ENCODE peak calls at places on chromosomes 1 and 21, in seven cellular contexts. S, T, O, D, M, X and Q are unnamed samples. For H3K4me1, the result is how much of the 10 kb centered on the place peaks cover.

GRCh38 chr1:184062640-184063280 is 11.2 kb downstream of the TSEN15 start:
- DNase-seq in S (no peak), X (no peak), O (no peak), D (no peak), M (no peak), T (no peak), Q (no peak)

GRCh38 chr1:176717052-176717754 is 254.2 kb downstream of the PAPPA2 start:
- DNase-seq in X (no peak), D (no peak), M (no peak), T (no peak), O (no peak), S (no peak), Q (no peak)

GRCh38 chr21:32515869-32516268 is 69.5 kb downstream of the TCP10L start:
- DNase-seq in S (no peak), M (no peak), T (no peak), X (no peak), D (no peak), O (no peak), Q (no peak)

GRCh38 chr1:243982451-243983018 is 68.5 kb upstream of the ZBTB18 start:
- DNase-seq in T (no peak), M (no peak), S (no peak), D (no peak), X (no peak), O (no peak), Q (peak)

GRCh38 chr1:228150458-228151169 is 884 bp downstream of the GJC2 start:
- DNase-seq in D (peak), M (peak), T (no peak), X (peak), O (peak), S (no peak), Q (no peak)

GRCh38 chr1:152517237-152517811 is 3.0 kb downstream of the CRCT1 start:
- DNase-seq in O (peak), X (no peak), S (peak), D (no peak), T (no peak), M (no peak), Q (peak)

GRCh38 chr1:115113781-115114180 is 24.5 kb upstream of the TSPAN2 start:
- DNase-seq in O (no peak), M (no peak), S (no peak), D (no peak), X (no peak), T (no peak), Q (no peak)

GRCh38 chr1:108877324-108877812 is 583 bp downstream of the GPSM2 start:
- DNase-seq in S (no peak), X (no peak), T (no peak), M (no peak), D (no peak), O (no peak), Q (peak)

GRCh38 chr1:210654176-210654786 is 325.6 kb downstream of the HHAT start:
- DNase-seq in S (no peak), O (no peak), D (no peak), M (no peak), X (no peak), T (no peak), Q (no peak)

GRCh38 chr1:108590947-108591346 is 31.0 kb downstream of the EEIG2 start:
- DNase-seq in D (no peak), M (no peak), O (no peak), X (peak), T (no peak), S (peak), Q (no peak)

GRCh38 chr1:219312967-219313366 is 139.3 kb downstream of the LYPLAL1 start:
- DNase-seq in O (no peak), M (no peak), X (no peak), T (no peak), S (peak), D (no peak), Q (no peak)

GRCh38 chr1:107648071-107648470 is 316.9 kb downstream of the VAV3 start:
- DNase-seq in O (no peak), T (no peak), S (no peak), D (no peak), X (no peak), M (no peak), Q (no peak)

GRCh38 chr1:199290186-199290585 is 651.3 kb downstream of the PTPRC start:
- DNase-seq in D (no peak), S (no peak), X (no peak), O (no peak), T (no peak), M (no peak), Q (no peak)

GRCh38 chr1:60657926-60658325 is 424.4 kb upstream of the NFIA start:
- DNase-seq in X (no peak), S (no peak), O (no peak), D (no peak), T (no peak), M (no peak), Q (no peak)

GRCh38 chr1:15154480-15155036 is 1.0 kb downstream of the TMEM51 start:
- DNase-seq in T (peak), D (peak), M (no peak), S (no peak), O (no peak), X (peak), Q (no peak)

GRCh38 chr1:23081376-23081775 is 62.1 kb downstream of the KDM1A start:
- DNase-seq in S (peak), T (no peak), D (no peak), O (no peak), X (no peak), M (no peak), Q (no peak)

GRCh38 chr1:94068831-94069648 is 51.9 kb downstream of the ABCA4 start:
- DNase-seq in T (no peak), O (no peak), M (no peak), X (peak), S (peak), D (no peak), Q (no peak)

GRCh38 chr1:63758805-63759204 is 15.0 kb upstream of the ROR1 start:
- DNase-seq in O (no peak), M (no peak), D (no peak), X (peak), S (no peak), T (no peak), Q (no peak)

GRCh38 chr1:245051349-245052221 is 103.2 kb upstream of the KIF26B start:
- DNase-seq in D (no peak), S (no peak), M (peak), O (peak), X (peak), T (no peak), Q (no peak)

GRCh38 chr1:17009706-17010105 is 2.0 kb downstream of the ATP13A2 start:
- DNase-seq in S (no peak), D (no peak), T (no peak), O (no peak), M (no peak), X (no peak), Q (no peak)

GRCh38 chr1:172818841-172819527 is 160.1 kb downstream of the FASLG start:
- DNase-seq in S (no peak), T (no peak), M (no peak), X (peak), D (no peak), O (no peak), Q (no peak)

GRCh38 chr1:201277441-201277840 is 5.9 kb upstream of the PKP1 start:
- DNase-seq in S (no peak), D (no peak), O (no peak), X (no peak), T (no peak), M (no peak), Q (no peak)

GRCh38 chr1:226603976-226604845 is 55.6 kb downstream of the STUM start:
- DNase-seq in D (no peak), T (no peak), O (no peak), S (no peak), M (no peak), X (no peak), Q (no peak)
- TF ChIP-seq POLR2A in D (no peak), T (no peak), O (no peak), S (no peak), M (no peak), X (no peak), Q (no peak)

DNA sequence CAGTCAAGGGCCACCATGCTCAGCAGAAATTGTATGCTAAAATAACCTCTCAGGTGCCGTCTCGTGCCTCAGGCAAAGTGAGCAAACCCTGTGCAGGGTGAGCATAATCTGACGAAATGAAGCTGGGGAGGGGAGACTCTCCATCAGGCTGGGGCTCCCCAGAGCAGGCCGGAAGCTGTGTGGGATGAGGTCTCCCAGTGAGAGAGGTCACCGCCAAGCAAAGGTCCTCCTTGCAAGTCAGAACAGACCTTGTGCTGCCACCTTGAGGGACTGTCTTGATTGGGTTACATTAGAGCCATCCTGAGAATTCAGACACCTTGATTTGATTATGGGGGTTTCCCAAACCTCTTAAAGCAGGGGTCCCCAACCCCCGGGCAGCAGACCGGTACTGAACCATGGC is 64.2 kb downstream of the ZNF684 start:
- DNase-seq in T (no peak), M (no peak), S (no peak), X (no peak), O (no peak), D (no peak), Q (no peak)
- H3K4me1 ChIP-seq in T (under half), M (under half), S (under half), X (under half), O (under half), D (under half), Q (under half)

GRCh38 chr1:92961131-92961895 is at the start of gene DIPK1A:
- DNase-seq in O (peak), S (peak), X (peak), T (peak), D (peak), M (peak), Q (no peak)

GRCh38 chr1:92965003-92965402 is 3.7 kb upstream of the DIPK1A start:
- DNase-seq in M (no peak), O (no peak), X (no peak), S (no peak), T (no peak), D (no peak), Q (no peak)

GRCh38 chr1:92960395-92961130 is 699 bp downstream of the DIPK1A start:
- DNase-seq in S (peak), D (peak), T (peak), M (peak), X (peak), O (peak), Q (no peak)

GRCh38 chr1:92958203-92958970 is 2.9 kb downstream of the DIPK1A start:
- DNase-seq in X (no peak), D (no peak), T (no peak), M (no peak), O (no peak), S (no peak), Q (no peak)

DNA sequence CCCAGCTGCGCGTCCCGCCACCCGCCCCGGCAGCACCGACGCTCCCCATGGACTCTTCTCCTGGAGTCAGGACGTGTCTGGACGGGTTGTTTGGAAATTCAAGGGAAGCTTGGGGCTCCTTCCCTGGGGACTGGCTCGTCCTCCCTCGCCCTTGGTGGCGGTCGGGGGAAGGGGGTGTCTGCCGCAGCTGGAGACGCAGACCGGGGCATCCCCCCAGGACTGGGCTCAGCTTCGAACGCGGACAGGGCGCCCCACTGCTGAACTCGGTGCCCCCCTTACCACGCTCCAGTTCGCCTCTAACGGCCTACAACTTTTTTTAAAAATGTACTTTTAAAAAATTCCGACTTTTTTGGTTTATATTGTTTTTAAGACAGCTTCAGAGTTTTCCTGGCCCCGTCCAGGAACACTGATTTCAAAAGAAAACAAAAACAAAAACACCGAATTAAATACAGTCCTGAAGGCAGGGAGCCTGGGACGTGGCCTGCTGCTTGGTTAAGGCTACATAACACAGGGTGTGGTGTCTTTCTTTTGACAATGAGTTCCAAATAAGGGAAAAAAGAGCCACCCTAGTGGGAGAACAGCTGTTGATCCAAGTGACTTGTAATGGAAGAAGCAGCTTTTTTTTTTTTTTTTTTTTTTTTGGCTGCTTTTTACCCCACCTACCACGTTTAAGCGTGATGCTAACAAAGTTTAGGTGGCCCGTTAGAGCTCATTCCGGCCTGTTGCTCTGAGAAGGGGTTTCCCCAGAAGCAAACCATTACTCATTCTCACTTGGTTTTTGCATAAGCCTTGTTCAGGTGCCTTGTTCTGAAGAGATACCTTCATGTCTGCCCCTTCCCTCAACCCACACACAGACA is 862 bp upstream of the DIPK1A start:
- DNase-seq in T (no peak), M (peak), D (peak), S (peak), O (peak), X (peak), Q (no peak)
- TF ChIP-seq POLR2A in T (no peak), M (no peak), D (peak), S (no peak), O (no peak), X (no peak), Q (no peak)

GRCh38 chr1:214570442-214570841 is 19.0 kb upstream of the PTPN14 start:
- DNase-seq in D (no peak), X (no peak), O (no peak), T (no peak), S (no peak), M (no peak), Q (no peak)
- H3K4me1 ChIP-seq in D (under half), X (under half), O (under half), T (under half), S (half or more), M (under half), Q (under half)

GRCh38 chr1:24186993-24187790 is at the start of gene IFNLR1:
- DNase-seq in M (peak), X (peak), O (peak), S (peak), D (peak), T (peak), Q (no peak)
- TF ChIP-seq POLR2A in M (no peak), X (peak), O (peak), S (no peak), D (no peak), T (peak), Q (no peak)

DNA sequence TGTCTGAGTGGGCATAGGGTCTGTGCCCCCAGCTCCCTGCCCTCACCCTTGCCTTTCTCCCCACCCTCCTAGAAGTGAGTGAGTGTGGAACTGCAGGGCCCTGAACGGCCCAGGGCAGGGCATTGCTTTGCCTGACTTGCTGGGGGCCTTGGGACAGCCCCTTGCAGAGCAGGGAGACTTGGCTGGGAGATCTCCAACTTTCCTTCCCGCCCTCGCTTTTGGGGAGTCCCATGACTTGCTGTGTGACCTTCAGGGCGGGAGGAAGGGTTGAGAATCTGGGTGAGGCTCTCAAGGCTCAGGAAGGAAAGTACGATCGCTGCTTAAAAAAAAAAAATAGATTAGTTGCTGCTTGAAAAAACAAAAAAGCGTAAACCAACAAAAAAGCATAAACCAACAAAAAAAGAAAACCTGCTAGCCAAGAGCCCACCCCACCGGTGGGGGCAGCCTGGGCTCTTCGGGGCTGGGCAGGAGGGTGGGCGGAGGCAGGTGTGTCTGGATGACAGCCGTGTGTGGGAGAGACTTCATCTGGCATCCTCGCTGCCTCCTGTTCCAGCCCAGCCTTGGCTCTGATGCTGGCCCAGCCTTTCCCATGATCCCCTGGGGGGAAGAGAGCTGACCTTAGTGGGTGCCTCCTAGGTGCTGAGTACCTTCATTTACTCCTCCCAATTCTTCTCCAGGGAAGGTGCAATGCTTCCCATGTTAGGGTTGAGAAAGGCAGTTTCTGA is 6.5 kb downstream of the NBL1 start:
- DNase-seq in M (no peak), S (no peak), X (no peak), D (peak), T (peak), O (no peak), Q (no peak)
- H3K4me1 ChIP-seq in M (half or more), S (under half), X (under half), D (under half), T (under half), O (under half), Q (half or more)

DNA sequence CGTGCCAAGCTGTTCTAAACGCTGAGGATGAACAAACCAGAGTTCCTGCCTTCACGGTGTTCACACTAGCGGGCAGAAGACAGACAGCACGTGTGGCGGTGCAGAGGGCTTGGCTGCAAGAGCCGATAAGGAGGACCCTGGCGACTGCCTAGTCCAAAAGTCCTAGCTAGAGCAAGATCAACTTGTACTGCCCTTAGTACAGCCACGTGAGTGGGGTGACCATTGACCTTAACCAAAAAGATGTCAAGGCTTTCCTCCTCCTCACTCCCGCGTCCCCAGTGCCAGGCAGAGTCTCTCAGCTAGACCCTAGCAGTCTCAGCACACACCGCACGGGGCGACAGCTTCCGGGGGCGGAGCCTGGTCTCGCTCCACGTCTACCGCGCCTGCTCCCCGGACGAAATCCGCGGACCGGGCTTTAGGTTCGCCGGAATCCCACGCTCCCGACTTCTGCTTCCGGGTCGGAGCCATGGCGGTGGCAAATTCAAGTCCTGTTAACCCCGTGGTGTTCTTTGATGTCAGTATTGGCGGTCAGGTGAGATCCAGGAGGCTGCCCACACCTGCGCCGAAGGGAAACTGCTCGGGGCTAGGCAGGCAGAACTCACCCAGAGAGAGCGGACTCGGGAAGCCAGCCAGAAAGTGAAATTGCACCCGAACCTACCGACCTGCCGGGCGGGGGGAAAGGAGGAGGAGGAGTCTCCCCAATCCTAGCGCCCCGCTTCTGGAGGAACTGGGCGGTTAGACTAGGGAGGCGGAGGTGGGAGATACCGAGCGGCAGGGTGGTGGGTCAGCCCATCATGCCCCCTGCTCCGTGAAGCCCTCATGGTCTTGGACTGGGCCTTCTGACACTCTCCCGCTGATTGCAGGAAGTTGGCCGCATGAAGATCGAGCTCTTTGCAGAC is at the start of gene PPIH:
- DNase-seq in M (peak), D (peak), S (peak), O (peak), X (peak), T (peak), Q (peak)
- TF ChIP-seq POLR2A in M (no peak), D (peak), S (peak), O (peak), X (peak), T (peak), Q (no peak)

DNA sequence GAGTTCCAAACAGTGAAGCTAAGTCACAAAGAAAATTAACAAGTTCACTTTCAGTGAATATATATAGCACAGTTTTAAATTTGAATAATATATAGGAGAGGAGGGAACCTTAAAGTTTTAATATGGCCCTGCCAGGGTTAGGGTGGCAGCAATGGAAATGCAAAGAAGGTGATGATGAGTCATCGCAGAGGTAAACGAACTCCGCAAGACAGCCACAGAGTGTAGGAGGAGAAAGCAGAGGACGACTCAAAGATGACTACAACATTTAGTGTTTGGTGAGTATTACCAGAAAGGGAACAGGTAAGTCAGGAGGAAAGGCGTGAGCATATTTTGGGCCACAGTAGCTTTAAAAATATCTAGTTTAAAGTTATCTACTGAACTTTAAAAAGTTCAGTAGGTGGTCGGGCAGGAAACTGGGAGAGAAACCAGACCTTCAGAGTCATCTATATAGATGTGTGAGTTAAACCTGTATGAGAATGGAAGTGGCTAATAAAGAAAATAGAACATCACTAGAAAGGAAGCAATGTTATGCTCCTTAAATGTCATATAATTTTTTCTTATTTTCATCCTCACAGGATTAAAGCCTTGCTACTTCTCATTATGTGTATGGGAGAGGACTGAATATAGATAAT is 75.7 kb downstream of the UCHL5 start:
- DNase-seq in S (no peak), X (no peak), T (no peak), M (no peak), O (no peak), D (no peak), Q (no peak)
- H3K4me1 ChIP-seq in S (under half), X (under half), T (under half), M (under half), O (under half), D (under half), Q (under half)

GRCh38 chr21:35026617-35027557 is 22.2 kb downstream of the RUNX1 start:
- DNase-seq in M (peak), O (peak), D (peak), X (peak), S (no peak), T (no peak), Q (no peak)
- TF ChIP-seq POLR2A in M (no peak), O (no peak), D (no peak), X (no peak), S (no peak), T (no peak), Q (no peak)